ENCODE peak calls at places on chromosomes 1 and 21, in nine cellular contexts. G is AG08396; S is lung; J is stimulated activated CD4-positive, alpha-beta T cell treated with anti-CD3 and anti-CD28 coated beads, Interleukin-1b, Interleukin-23, amount 100 ng/mL, for 24 hours; R is brain microvascular endothelial cell; D is endodermal cell; H is endothelial cell; U is stimulated activated CD8-positive, alpha-beta memory T cell treated with anti-CD3 and anti-CD28 coated beads, Interleukin-4, amount 100 ng/mL, for 4 hours; V is caudate nucleus. Q is an unnamed sample.

GRCh38 chr1:233721003-233721595 is 107.2 kb downstream of the KCNK1 start:
- DNase-seq in V (no peak), S (no peak), R (no peak), U (no peak), J (no peak), D (peak), H (no peak), G (no peak), Q (peak)

GRCh38 chr1:156439771-156440183 is 60.8 kb downstream of the MEF2D start:
- DNase-seq in H (no peak), D (peak), G (no peak), R (no peak), S (no peak), V (no peak), U (no peak), J (no peak), Q (no peak)

GRCh38 chr1:15320267-15320666 is 73.2 kb downstream of the FHAD1 start:
- DNase-seq in V (no peak), R (no peak), H (no peak), U (no peak), J (no peak), G (no peak), D (no peak), S (no peak), Q (no peak)

GRCh38 chr21:15976807-15977206 is 247.0 kb downstream of the USP25 start:
- DNase-seq in H (peak), V (no peak), D (peak), J (no peak), R (no peak), G (no peak), S (no peak), U (no peak), Q (no peak)

GRCh38 chr1:207619833-207620572 is 24.9 kb upstream of the CR1L start:
- DNase-seq in U (no peak), S (no peak), R (peak), H (peak), V (no peak), D (peak), G (peak), J (no peak), Q (peak)

GRCh38 chr1:176566004-176566975 is 103.3 kb downstream of the PAPPA2 start:
- DNase-seq in U (no peak), V (no peak), D (no peak), G (no peak), R (no peak), H (no peak), S (peak), J (no peak), Q (no peak)

GRCh38 chr1:203769505-203770343 is 4.7 kb downstream of the LAX1 start:
- DNase-seq in U (no peak), J (no peak), V (no peak), S (peak), G (peak), R (peak), D (no peak), H (peak), Q (peak)

GRCh38 chr1:219119839-219120238 is 53.8 kb upstream of the LYPLAL1 start:
- DNase-seq in G (no peak), H (no peak), V (no peak), J (no peak), U (no peak), S (no peak), D (no peak), R (no peak), Q (no peak)

GRCh38 chr1:205963352-205963751 is 20.1 kb upstream of the SLC26A9 start:
- DNase-seq in J (no peak), H (no peak), D (no peak), G (peak), V (no peak), U (no peak), R (peak), S (no peak), Q (no peak)

GRCh38 chr1:231512147-231512698 is 16.2 kb upstream of the TSNAX start:
- DNase-seq in J (no peak), G (peak), S (no peak), V (no peak), U (no peak), D (no peak), R (no peak), H (no peak), Q (peak)

GRCh38 chr1:171422489-171422888 is 62.8 kb upstream of the PRRC2C start:
- DNase-seq in J (no peak), H (no peak), S (no peak), V (no peak), U (no peak), R (peak), G (peak), D (no peak), Q (no peak)

GRCh38 chr1:148308832-148309458 is 156.9 kb upstream of the NBPF11 start:
- DNase-seq in G (peak), J (no peak), S (no peak), V (no peak), U (no peak), R (peak), D (peak), H (no peak), Q (no peak)